ENCODE peak calls at places on chromosome 1, in five cellular contexts. H is heart right ventricle, R is left ventricle myocardium inferior, G is left lung, L is heart left ventricle. W is an unnamed sample.

GRCh38 chr1:156804572-156805243 is 11.9 kb downstream of the SH2D2A start:
- DNase-seq in H (no peak), R (no peak), G (no peak), L (no peak), W (no peak)

GRCh38 chr1:145871994-145872411 is 13.1 kb upstream of the PIAS3 start:
- DNase-seq in H (peak), R (peak), G (peak), L (peak), W (peak)

GRCh38 chr1:109980324-109981127 is 4.0 kb upstream of the AHCYL1 start:
- DNase-seq in H (peak), R (no peak), G (no peak), L (no peak), W (no peak)

GRCh38 chr1:247517795-247518612 is 18.2 kb downstream of the OR2C3 start:
- DNase-seq in H (peak), R (no peak), G (peak), L (no peak), W (no peak)

GRCh38 chr1:167427843-167428242 is 90.5 kb downstream of the CD247 start:
- DNase-seq in H (no peak), R (no peak), G (no peak), L (no peak), W (no peak)

GRCh38 chr1:206911064-206911663 is 10.6 kb downstream of the FCMR start:
- DNase-seq in H (no peak), R (no peak), G (no peak), L (no peak), W (no peak)

GRCh38 chr1:8708259-8708658 is 109.2 kb downstream of the RERE start:
- DNase-seq in H (no peak), R (no peak), G (no peak), L (no peak), W (no peak)

GRCh38 chr1:161139765-161140164 is 7.3 kb upstream of the DEDD start:
- DNase-seq in H (no peak), R (no peak), G (no peak), L (no peak), W (no peak)

GRCh38 chr1:87814573-87814972 is 485.9 kb downstream of the LMO4 start:
- DNase-seq in H (no peak), R (no peak), G (no peak), L (no peak), W (no peak)

GRCh38 chr1:53285969-53286760 is 41.7 kb downstream of the LRP8 start:
- DNase-seq in H (no peak), R (no peak), G (no peak), L (no peak), W (no peak)

GRCh38 chr1:2199042-2199810 is 4.7 kb upstream of the FAAP20 start:
- DNase-seq in H (peak), R (peak), G (peak), L (peak), W (peak)

GRCh38 chr1:71118086-71118485 is 37.3 kb upstream of the ZRANB2 start:
- DNase-seq in H (no peak), R (no peak), G (no peak), L (no peak), W (no peak)

GRCh38 chr1:182446033-182446669 is 3.8 kb upstream of the RGSL1 start:
- DNase-seq in H (no peak), R (no peak), G (no peak), L (no peak), W (no peak)

GRCh38 chr1:20711285-20712209 is 6.3 kb downstream of the KIF17 start:
- DNase-seq in H (no peak), R (no peak), G (no peak), L (no peak), W (peak)

GRCh38 chr1:5611855-5612254 is 380.4 kb downstream of the NPHP4 start:
- DNase-seq in H (no peak), R (no peak), G (no peak), L (no peak), W (no peak)
- H3K27ac ChIP-seq in H (no peak), R (no peak), G (no peak), L (no peak), W (no peak)

GRCh38 chr1:198269352-198269940 is 112.6 kb downstream of the NEK7 start:
- DNase-seq in H (no peak), R (no peak), G (no peak), L (no peak), W (no peak)
- H3K4me3 ChIP-seq in H (no peak), R (no peak), G (no peak), L (no peak), W (no peak)

GRCh38 chr1:201769966-201770365 is 59.0 kb upstream of the IPO9 start:
- DNase-seq in H (peak), R (peak), G (no peak), L (peak), W (peak)
- H3K27ac ChIP-seq in H (peak), R (peak), G (peak), L (peak), W (peak)

GRCh38 chr1:31373897-31374486 is 1.1 kb upstream of the FABP3 start:
- DNase-seq in H (no peak), R (no peak), G (no peak), L (no peak), W (no peak)

GRCh38 chr1:31372961-31373896 is at the start of gene FABP3:
- DNase-seq in H (peak), R (peak), G (peak), L (peak), W (peak)

GRCh38 chr1:31377361-31377863 is 4.5 kb upstream of the FABP3 start:
- DNase-seq in H (no peak), R (no peak), G (no peak), L (no peak), W (no peak)

GRCh38 chr1:31374511-31375196 is 1.8 kb upstream of the FABP3 start:
- DNase-seq in H (peak), R (peak), G (no peak), L (peak), W (peak)

GRCh38 chr1:31376374-31377134 is 3.7 kb upstream of the FABP3 start:
- DNase-seq in H (no peak), R (no peak), G (no peak), L (no peak), W (peak)
- H3K4me3 ChIP-seq in H (no peak), R (no peak), G (no peak), L (no peak), W (no peak)

DNA sequence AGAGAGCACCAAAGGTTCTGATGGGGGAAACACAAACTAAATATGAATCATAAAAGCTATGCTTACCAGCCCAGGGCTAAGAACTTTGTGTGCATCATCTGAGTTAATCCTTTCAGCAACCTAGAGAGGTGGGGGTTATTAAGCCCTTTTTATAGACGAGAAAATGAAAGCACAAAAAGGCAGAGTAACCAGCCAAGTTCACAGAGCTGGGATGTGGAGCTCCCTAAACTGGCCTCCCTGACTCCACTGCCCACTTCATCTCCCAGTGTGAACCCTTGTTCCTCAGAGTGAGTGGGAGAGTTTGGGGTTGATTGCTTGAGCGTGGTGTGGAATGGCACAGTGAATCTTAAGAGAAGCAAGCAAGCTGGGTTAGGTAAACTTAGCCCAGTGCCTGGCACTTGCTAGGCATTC is 10.8 kb upstream of the BCAR3 start:
- DNase-seq in H (no peak), R (no peak), G (no peak), L (no peak), W (no peak)
- H3K27ac ChIP-seq in H (no peak), R (no peak), G (no peak), L (no peak), W (no peak)

DNA sequence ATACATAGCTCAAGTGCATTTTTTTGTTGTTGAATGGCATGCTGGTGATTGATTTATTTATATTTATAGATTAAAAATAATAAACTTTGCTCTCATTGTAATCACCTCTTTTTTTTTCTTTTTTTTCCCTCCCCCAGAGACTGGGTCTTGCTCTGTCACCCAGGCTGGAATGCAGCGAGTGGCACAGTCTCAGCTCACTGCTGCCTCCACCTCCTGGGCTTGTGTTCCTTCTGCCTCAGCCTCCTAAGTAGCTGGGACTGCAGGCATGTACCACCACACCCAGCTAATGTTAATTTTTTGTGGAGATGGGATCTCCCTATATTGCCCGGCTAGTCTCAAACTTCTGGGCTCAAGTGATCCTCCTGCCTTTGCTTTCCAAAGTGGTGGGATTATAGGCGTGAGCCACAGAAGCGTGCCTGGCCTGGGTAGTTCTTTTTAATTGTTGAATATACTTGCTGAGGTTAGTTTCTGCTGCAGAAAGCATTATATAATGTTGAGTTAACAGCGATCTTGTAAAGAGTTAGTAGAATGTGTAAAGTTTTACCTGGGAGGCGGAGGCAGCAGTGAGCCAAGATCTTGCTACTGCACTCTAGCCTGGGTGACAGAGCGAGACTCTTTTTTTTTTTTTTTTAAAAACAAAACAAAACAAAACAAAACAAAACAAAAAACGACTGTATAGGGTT is 82.6 kb downstream of the CAMTA1 start:
- DNase-seq in H (no peak), R (no peak), G (no peak), L (no peak), W (no peak)
- H3K4me3 ChIP-seq in H (no peak), R (no peak), G (no peak), L (no peak), W (no peak)

DNA sequence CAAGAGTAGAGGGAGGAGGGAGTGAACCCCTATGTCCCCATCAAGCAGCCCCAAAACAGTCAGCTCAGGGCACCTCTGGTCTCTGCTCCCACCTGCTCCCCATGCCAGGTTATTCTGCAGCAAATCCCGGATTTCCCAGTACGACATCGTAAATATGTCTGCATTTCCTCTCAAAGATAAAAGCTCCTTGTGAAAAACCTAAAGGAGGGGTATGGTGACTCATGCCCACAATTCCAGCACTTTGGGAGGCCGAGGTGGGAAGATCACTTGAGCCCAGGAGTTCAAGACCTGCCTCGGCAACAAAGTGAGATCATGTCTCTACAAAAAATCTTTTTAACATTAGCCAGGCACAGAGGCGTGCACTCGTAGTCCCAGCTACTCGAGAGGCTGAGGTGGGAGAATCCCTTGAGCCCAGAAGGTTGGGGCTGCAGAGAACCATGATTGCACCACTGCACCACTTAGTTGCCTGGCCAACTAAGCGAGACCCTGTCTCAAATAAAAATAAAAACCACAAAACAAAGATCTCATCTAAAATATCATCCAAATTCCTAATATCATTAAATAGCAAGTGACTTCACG is 7.1 kb downstream of the ACOT7 start:
- DNase-seq in H (no peak), R (no peak), G (no peak), L (no peak), W (no peak)
- H3K27ac ChIP-seq in H (no peak), R (peak), G (no peak), L (no peak), W (peak)

GRCh38 chr1:204089044-204089751 is 16.3 kb downstream of the SOX13 start:
- DNase-seq in H (no peak), R (no peak), G (peak), L (no peak), W (no peak)
- H3K4me3 ChIP-seq in H (no peak), R (peak), G (no peak), L (no peak), W (no peak)

GRCh38 chr1:63861055-63861691 is 87.4 kb downstream of the ROR1 start:
- DNase-seq in H (no peak), R (no peak), G (no peak), L (no peak), W (no peak)
- H3K27ac ChIP-seq in H (no peak), R (peak), G (peak), L (peak), W (no peak)

W was measured in dorsolateral prefrontal cortex.